ENCODE peak calls at places on chromosomes 2 and 18, in nine cellular contexts. C, T, Z, B, X, A, H, Q and E are unnamed samples.

GRCh38 chr2:188181439-188181838 is 110.2 kb upstream of the GULP1 start:
- DNase-seq in C (no peak), T (no peak), Z (no peak), B (no peak), X (no peak), A (peak; percentile 18), H (no peak), Q (no peak), E (no peak)

GRCh38 chr2:178514664-178515063 is 34.4 kb downstream of the PLEKHA3 start:
- DNase-seq in C (no peak), T (no peak), Z (no peak), B (peak; percentile 83), X (peak; percentile 29), A (no peak), H (no peak), Q (no peak), E (no peak)

GRCh38 chr2:96259497-96259921 is 6.3 kb downstream of the TMEM127 start:
- DNase-seq in C (no peak), T (no peak), Z (no peak), B (no peak), X (no peak), A (no peak), H (peak; percentile 63), Q (no peak), E (no peak)

GRCh38 chr2:41040782-41041181 is 588.9 kb upstream of the SLC8A1 start:
- DNase-seq in C (no peak), T (no peak), Z (no peak), B (no peak), X (no peak), A (no peak), H (no peak), Q (no peak), E (no peak)

GRCh38 chr2:121197369-121198091 is 87.5 kb downstream of the TFCP2L1 start:
- DNase-seq in C (no peak), T (no peak), Z (no peak), B (peak; percentile 46), X (peak; percentile 95), A (no peak), H (peak; percentile 90), Q (peak; percentile 95), E (no peak)

GRCh38 chr18:12254820-12255511 is 805 bp downstream of the CIDEA start:
- DNase-seq in C (no peak), T (no peak), Z (no peak), B (no peak), X (no peak), A (no peak), H (no peak), Q (no peak), E (no peak)

GRCh38 chr2:102618452-102619413 is 620 bp upstream of the SLC9A2 start:
- DNase-seq in C (no peak), T (no peak), Z (no peak), B (peak; percentile 4), X (peak; percentile 44), A (peak; percentile 11), H (peak; percentile 75), Q (peak; percentile 80), E (no peak)

GRCh38 chr2:147860009-147860408 is 15.2 kb downstream of the ACVR2A start:
- DNase-seq in C (no peak), T (no peak), Z (no peak), B (no peak), X (no peak), A (no peak), H (no peak), Q (no peak), E (no peak)

GRCh38 chr2:95389256-95390119 is 13.0 kb upstream of the FAHD2A start:
- DNase-seq in C (peak; percentile 20), T (no peak), Z (peak; percentile 6), B (peak; percentile 17), X (no peak), A (peak; percentile 57), H (peak; percentile 67), Q (peak; percentile 82), E (no peak)

GRCh38 chr2:239264838-239265651 is 135.8 kb downstream of the HDAC4 start:
- DNase-seq in C (no peak), T (peak; percentile 49), Z (peak; percentile 83), B (peak; percentile 73), X (peak; percentile 70), A (no peak), H (peak; percentile 26), Q (peak; percentile 71), E (peak; percentile 53)

GRCh38 chr2:239263231-239263936 is 137.4 kb downstream of the HDAC4 start:
- DNase-seq in C (no peak), T (no peak), Z (no peak), B (no peak), X (peak; percentile 16), A (no peak), H (peak; percentile 20), Q (peak; percentile 64), E (no peak)

GRCh38 chr2:239265681-239266435 is 135.0 kb downstream of the HDAC4 start:
- DNase-seq in C (no peak), T (no peak), Z (no peak), B (no peak), X (peak; percentile 13), A (no peak), H (peak; percentile 22), Q (no peak), E (no peak)

GRCh38 chr2:239262484-239263230 is 138.2 kb downstream of the HDAC4 start:
- DNase-seq in C (no peak), T (no peak), Z (no peak), B (no peak), X (peak; percentile 13), A (no peak), H (peak; percentile 22), Q (no peak), E (no peak)

DNA sequence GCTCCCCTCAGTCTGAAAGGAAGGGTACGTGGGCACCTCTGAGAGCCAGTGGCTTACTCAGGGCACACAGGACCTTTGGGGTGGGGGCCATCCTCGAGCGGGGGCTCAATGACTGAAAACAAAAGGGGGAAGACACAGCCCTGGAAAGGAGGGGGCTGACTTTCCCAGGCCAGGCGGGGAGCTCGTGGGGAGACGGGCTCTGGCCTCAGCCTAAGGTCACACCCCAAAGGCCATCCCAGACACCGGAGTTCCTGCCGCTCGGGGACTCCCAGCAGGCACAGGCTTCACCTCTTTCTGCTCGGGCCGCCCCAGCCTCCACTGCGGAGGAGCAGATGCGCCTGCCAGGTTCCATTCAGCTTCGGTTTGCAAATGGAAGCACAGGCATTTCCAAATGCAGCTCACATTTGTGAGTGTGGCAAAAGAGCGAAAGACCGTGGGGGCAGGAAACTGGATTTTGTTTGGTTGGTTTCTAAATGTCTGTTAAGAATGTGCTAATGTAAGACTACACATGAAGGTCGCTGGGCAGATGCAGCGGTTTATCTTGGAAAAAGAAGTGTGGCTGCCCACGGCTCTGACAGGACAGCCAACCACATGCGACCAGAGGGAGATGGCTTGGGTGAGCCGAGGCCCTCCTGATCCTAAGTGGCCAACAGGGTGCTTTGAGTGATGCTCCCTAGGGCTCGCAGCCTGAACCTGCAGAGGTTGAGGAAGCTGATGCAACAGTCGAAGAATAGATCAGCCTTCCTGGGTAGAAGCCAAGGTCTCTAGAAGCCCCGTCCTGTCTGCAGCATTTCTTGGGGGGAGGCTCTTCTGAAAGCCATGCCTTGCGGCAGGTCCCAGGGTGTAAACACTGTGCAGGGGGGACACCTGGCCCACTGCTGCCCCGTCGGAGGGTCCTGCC is 136.6 kb downstream of the HDAC4 start:
- DNase-seq in C (no peak), T (no peak), Z (no peak), B (peak; percentile 44), X (peak; percentile 74), A (no peak), H (peak; percentile 24), Q (peak; percentile 61), E (no peak)
- H3K27ac ChIP-seq in C (peak overlapping the region; percentile 73), T (peak overlapping the region; percentile 69), Z (peak overlapping the region; percentile 93), B (no peak overlapping the region), X (peak overlapping the region; percentile 91), A (no peak overlapping the region), H (peak overlapping the region; percentile 83), Q (peak overlapping the region; percentile 86), E (peak overlapping the region; percentile 89)

GRCh38 chr2:180337136-180337535 is 330.0 kb upstream of the CWC22 start:
- DNase-seq in C (no peak), T (no peak), Z (no peak), B (no peak), X (no peak), A (no peak), H (no peak), Q (no peak), E (no peak)
- H3K9me3 ChIP-seq in C (peaks cover 8% of the 10 kb centered on the region), T (no peaks in the 10 kb centered on the region), Z (peaks cover 6% of the 10 kb centered on the region), B (peaks cover 10% of the 10 kb centered on the region), X (no peaks in the 10 kb centered on the region), A (peaks cover 3% of the 10 kb centered on the region), H (peaks cover 12% of the 10 kb centered on the region), Q (peaks cover 18% of the 10 kb centered on the region), E (peaks cover 5% of the 10 kb centered on the region)

DNA sequence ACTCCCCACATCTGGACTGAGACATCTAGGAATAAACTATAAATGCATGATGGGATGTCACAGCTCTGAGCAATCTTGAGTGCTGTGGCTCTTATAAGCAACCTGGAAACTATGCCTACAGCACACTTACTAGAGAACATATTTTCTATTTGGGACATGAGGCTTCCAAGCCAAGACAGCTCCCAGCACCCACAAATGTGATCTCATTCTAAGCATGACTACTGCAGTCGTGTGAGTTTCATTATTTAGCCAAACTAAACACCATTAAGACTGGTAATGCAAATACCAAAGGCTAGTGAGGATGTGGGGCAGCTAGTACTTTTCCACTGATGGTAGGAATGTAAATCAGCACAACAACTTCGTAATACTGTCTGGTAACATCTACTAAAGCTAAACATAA is 72.5 kb downstream of the RTTN start:
- DNase-seq in C (peak; percentile 86), T (no peak), Z (no peak), B (peak; percentile 94), X (no peak), A (no peak), H (no peak), Q (no peak), E (no peak)
- H3K4me3 ChIP-seq in C (peak overlapping the region; percentile 2), T (no peak overlapping the region), Z (no peak overlapping the region), B (no peak overlapping the region), X (no peak overlapping the region), A (no peak overlapping the region), H (no peak overlapping the region), Q (no peak overlapping the region), E (no peak overlapping the region)

GRCh38 chr2:207711750-207712487 is 479 bp downstream of the CCNYL1 start:
- DNase-seq in C (no peak), T (peak; percentile 49), Z (peak; percentile 58), B (peak; percentile 30), X (peak; percentile 35), A (no peak), H (peak; percentile 68), Q (no peak), E (peak; percentile 31)
- H3K27ac ChIP-seq in C (peak overlapping the region; percentile 73), T (peak overlapping the region; percentile 66), Z (peak overlapping the region; percentile 72), B (peak overlapping the region; percentile 75), X (peak overlapping the region; percentile 79), A (no peak overlapping the region), H (peak overlapping the region; percentile 94), Q (peak overlapping the region; percentile 86), E (peak overlapping the region; percentile 72)